ENCODE peak calls at places on chromosomes 3 and 15, in seven cellular contexts. N is glutamatergic neuron; O is naive thymus-derived CD8-positive, alpha-beta T cell; X is iPS-NIHi11; A is left cardiac atrium; R is AML-193; B is hypothalamus. E is an unnamed sample.

GRCh38 chr3:128276577-128277183 is 123.4 kb downstream of the EEFSEC start:
- DNase-seq in R (no peak), X (no peak), N (no peak), O (no peak), B (no peak), A (no peak), E (no peak)

GRCh38 chr15:93378547-93378946 is 289.5 kb upstream of the RGMA start:
- DNase-seq in R (no peak), A (no peak), B (no peak), O (no peak), N (no peak), X (no peak), E (no peak)

GRCh38 chr15:57640935-57641682 is 49.4 kb downstream of the MYZAP start:
- DNase-seq in B (no peak), A (no peak), X (peak; percentile 52), N (no peak), O (no peak), R (peak; percentile 6), E (no peak)

GRCh38 chr15:27899583-27900295 is 199.4 kb downstream of the OCA2 start:
- DNase-seq in N (no peak), R (no peak), X (no peak), B (no peak), O (no peak), A (no peak), E (no peak)

GRCh38 chr3:193894121-193894863 is 241.7 kb upstream of the HES1 start:
- DNase-seq in N (no peak), R (peak; percentile 44), B (no peak), A (no peak), O (no peak), X (peak; percentile 63), E (no peak)

GRCh38 chr3:170414202-170414663 is 4.4 kb upstream of the CLDN11 start:
- DNase-seq in B (no peak), R (peak; percentile 65), X (peak; percentile 69), A (no peak), O (no peak), N (no peak), E (no peak)

GRCh38 chr15:25905140-25905539 is 42.0 kb upstream of the ATP10A start:
- DNase-seq in A (peak; percentile 45), B (no peak), R (no peak), N (no peak), O (no peak), X (no peak), E (peak; percentile 13)

GRCh38 chr3:182255095-182255600 is 538.2 kb upstream of the ATP11B start:
- DNase-seq in A (no peak), X (no peak), B (no peak), O (no peak), R (no peak), N (no peak), E (no peak)

GRCh38 chr3:45544719-45545296 is 49.7 kb upstream of the LIMD1 start:
- DNase-seq in N (no peak), R (no peak), B (no peak), X (no peak), A (no peak), O (no peak), E (no peak)

GRCh38 chr15:55789066-55789660 is 46.2 kb upstream of the PRTG start:
- DNase-seq in X (peak; percentile 66), O (no peak), A (peak; percentile 29), R (no peak), N (peak; percentile 36), B (no peak), E (peak; percentile 24)

GRCh38 chr3:146594843-146595482 is 10.2 kb downstream of the PLSCR5 start:
- DNase-seq in X (no peak), B (no peak), R (peak; percentile 5), A (no peak), N (no peak), O (no peak), E (no peak)

GRCh38 chr3:58994746-58995330 is 55.0 kb downstream of the CFAP20DC start:
- DNase-seq in O (peak; percentile 64), N (peak; percentile 28), A (no peak), R (peak; percentile 46), X (peak; percentile 73), B (no peak), E (peak; percentile 18)

GRCh38 chr3:103085465-103085864 is 650.6 kb downstream of the ZPLD1 start:
- DNase-seq in B (no peak), N (no peak), R (no peak), A (no peak), O (no peak), X (peak; percentile 13), E (no peak)

GRCh38 chr3:194877311-194878119 is 191.8 kb downstream of the FAM43A start:
- DNase-seq in N (no peak), A (no peak), R (no peak), X (no peak), B (no peak), O (no peak), E (no peak)

GRCh38 chr3:32705232-32705631 is 20.2 kb downstream of the CNOT10 start:
- DNase-seq in X (no peak), R (no peak), A (no peak), O (no peak), B (no peak), N (no peak), E (no peak)

GRCh38 chr3:152183473-152183872 is 85.3 kb upstream of the MBNL1 start:
- DNase-seq in N (peak; percentile 29), X (peak; percentile 45), B (no peak), A (peak; percentile 43), R (peak; percentile 29), O (peak; percentile 79), E (no peak)

GRCh38 chr15:31374986-31375385 is 48.4 kb downstream of the KLF13 start:
- DNase-seq in X (no peak), O (peak; percentile 13), N (no peak), B (no peak), A (no peak), R (no peak), E (no peak)

GRCh38 chr15:83094592-83094991 is 12.9 kb upstream of the TM6SF1 start:
- DNase-seq in A (no peak), X (no peak), O (no peak), R (no peak), N (no peak), B (no peak), E (no peak)

GRCh38 chr15:79431636-79432344 is at the start of gene MINAR1:
- DNase-seq in N (peak; percentile 80), A (peak; percentile 36), O (no peak), X (peak; percentile 67), B (no peak), R (no peak), E (no peak)

GRCh38 chr3:158782283-158782682 is 19.6 kb upstream of the MFSD1 start:
- DNase-seq in B (no peak), N (no peak), R (no peak), A (no peak), O (no peak), X (no peak), E (no peak)

GRCh38 chr15:62497356-62497755 is 332.3 kb upstream of the C2CD4B start:
- DNase-seq in A (no peak), R (no peak), N (no peak), O (no peak), B (no peak), X (no peak), E (no peak)

GRCh38 chr3:49899815-49900214 is 3.9 kb downstream of the MST1R start:
- DNase-seq in O (no peak), X (peak; percentile 66), B (no peak), A (no peak), N (peak; percentile 57), R (peak; percentile 53), E (no peak)

GRCh38 chr15:73072894-73073293 is 20.6 kb downstream of the NEO1 start:
- DNase-seq in R (no peak), O (no peak), A (no peak), N (no peak), X (no peak), B (no peak), E (no peak)

GRCh38 chr3:119508172-119508845 is 10.0 kb downstream of the TIMMDC1 start:
- DNase-seq in A (no peak), B (no peak), N (no peak), O (no peak), X (no peak), R (no peak), E (no peak)

GRCh38 chr3:103385991-103386390 is 951.2 kb downstream of the ZPLD1 start:
- DNase-seq in N (no peak), B (no peak), A (no peak), X (no peak), O (no peak), R (no peak), E (no peak)

GRCh38 chr3:96209703-96210102 is 604.7 kb upstream of the EPHA6 start:
- DNase-seq in X (no peak), N (no peak), A (no peak), B (no peak), R (no peak), O (no peak), E (no peak)

GRCh38 chr3:52798978-52799476 is 4.4 kb downstream of the ITIH3 start:
- DNase-seq in O (no peak), R (peak; percentile 54), A (no peak), X (peak; percentile 91), B (no peak), N (peak; percentile 49), E (peak; percentile 17)

GRCh38 chr15:44275431-44275830 is 13.1 kb upstream of the GOLM2 start:
- DNase-seq in X (no peak), B (no peak), A (no peak), O (no peak), N (no peak), R (no peak), E (no peak)

GRCh38 chr15:41940441-41940857 is 31.9 kb downstream of the EHD4 start:
- DNase-seq in O (no peak), R (no peak), B (no peak), X (no peak), N (no peak), A (no peak), E (no peak)

GRCh38 chr15:77898811-77899730 is 178.4 kb downstream of the TBC1D2B start:
- DNase-seq in B (no peak), N (peak; percentile 12), A (no peak), X (no peak), O (peak; percentile 45), R (no peak), E (no peak)

GRCh38 chr15:90883971-90884718 is at the start of gene FES:
- DNase-seq in X (peak; percentile 81), N (no peak), A (peak; percentile 81), B (no peak), O (no peak), R (peak; percentile 46), E (peak; percentile 64)

GRCh38 chr15:37204698-37205097 is 104.3 kb upstream of the MEIS2 start:
- DNase-seq in R (no peak), X (no peak), N (no peak), B (no peak), A (no peak), O (no peak), E (no peak)

GRCh38 chr3:188154758-188155574 is 1.0 kb downstream of the LPP start:
- DNase-seq in X (no peak), O (no peak), R (no peak), B (no peak), N (no peak), A (no peak), E (peak; percentile 49)

GRCh38 chr15:49427369-49427768 is 4.3 kb downstream of the FGF7 start:
- DNase-seq in X (no peak), A (no peak), B (no peak), R (no peak), N (no peak), O (no peak), E (no peak)

GRCh38 chr3:30081904-30082303 is 524.5 kb upstream of the TGFBR2 start:
- DNase-seq in X (no peak), B (no peak), A (no peak), R (no peak), N (no peak), O (no peak), E (peak; percentile 88)

GRCh38 chr15:101613130-101614000 is 38.8 kb downstream of the TM2D3 start:
- DNase-seq in O (no peak), X (no peak), N (peak; percentile 68), A (peak; percentile 82), B (peak; percentile 23), R (no peak), E (peak; percentile 80)

GRCh38 chr15:91593081-91593480 is 260.4 kb upstream of the SLCO3A1 start:
- DNase-seq in O (no peak), B (no peak), R (no peak), N (no peak), A (no peak), X (no peak), E (no peak)

GRCh38 chr3:55488398-55489055 is 1.4 kb upstream of the WNT5A start:
- DNase-seq in O (no peak), N (no peak), X (peak; percentile 75), R (no peak), A (peak; percentile 68), B (no peak), E (peak; percentile 68)

E was measured in transverse colon.